ENCODE peak calls at places on chromosomes 16 and 17, in six cellular contexts. D is foreskin fibroblast; A is fibroblast of villous mesenchyme; O is hepatic stellate cell; N is neural crest cell; W is activated CD4-positive, alpha-beta T cell treated with anti-CD3 and anti-CD28 coated beads, Interleukin-2, amount 50 U/mL, for 4 hours. G is an unnamed sample.

GRCh38 chr16:28845173-28846079 is 722 bp downstream of the TUFM start:
- DNase-seq in D (no peak), A (peak; percentile 17), O (no peak), N (no peak), W (peak; percentile 39), G (no peak)

GRCh38 chr16:3268294-3268693 is 11.9 kb upstream of the MEFV start:
- DNase-seq in D (no peak), A (no peak), O (no peak), N (no peak), W (no peak), G (no peak)

GRCh38 chr17:60716766-60717165 is 39.1 kb downstream of the BCAS3 start:
- DNase-seq in D (no peak), A (no peak), O (no peak), N (no peak), W (no peak), G (no peak)

GRCh38 chr17:61188081-61188480 is 211.6 kb upstream of the TBX2 start:
- DNase-seq in D (no peak), A (no peak), O (no peak), N (no peak), W (no peak), G (no peak)

GRCh38 chr17:79671387-79671752 is 59.4 kb upstream of the ENPP7 start:
- DNase-seq in D (no peak), A (no peak), O (no peak), N (no peak), W (no peak), G (no peak)

GRCh38 chr17:40433551-40434384 is 9.5 kb upstream of the IGFBP4 start:
- DNase-seq in D (no peak), A (no peak), O (no peak), N (no peak), W (no peak), G (no peak)

GRCh38 chr16:78177927-78178326 is 78.5 kb downstream of the WWOX start:
- DNase-seq in D (no peak), A (peak; percentile 47), O (no peak), N (no peak), W (no peak), G (no peak)

GRCh38 chr16:56606071-56606687 is 2.2 kb upstream of the MT2A start:
- DNase-seq in D (peak; percentile 84), A (no peak), O (peak; percentile 53), N (no peak), W (no peak), G (no peak)

GRCh38 chr16:89410794-89411309 is 79.5 kb downstream of the ANKRD11 start:
- DNase-seq in D (peak; percentile 88), A (peak; percentile 91), O (peak; percentile 90), N (no peak), W (no peak), G (no peak)

GRCh38 chr17:8904201-8904600 is 36.7 kb upstream of the PIK3R6 start:
- DNase-seq in D (no peak), A (no peak), O (no peak), N (no peak), W (no peak), G (no peak)

GRCh38 chr17:30599424-30600061 is 122.3 kb downstream of the GOSR1 start:
- DNase-seq in D (no peak), A (no peak), O (no peak), N (no peak), W (no peak), G (no peak)

GRCh38 chr17:75271233-75271954 is 363 bp upstream of the MIF4GD start:
- DNase-seq in D (peak; percentile 25), A (peak; percentile 66), O (peak; percentile 92), N (peak; percentile 79), W (peak; percentile 81), G (peak; percentile 85)

GRCh38 chr16:23903001-23903414 is 67.2 kb downstream of the PRKCB start:
- DNase-seq in D (no peak), A (peak; percentile 0), O (no peak), N (no peak), W (no peak), G (no peak)

GRCh38 chr16:81261049-81261648 is 22.7 kb downstream of the BCO1 start:
- DNase-seq in D (no peak), A (peak; percentile 21), O (no peak), N (no peak), W (no peak), G (no peak)

GRCh38 chr17:64780096-64781012 is 118.2 kb upstream of the SMURF2 start:
- DNase-seq in D (no peak), A (no peak), O (peak; percentile 60), N (no peak), W (peak; percentile 74), G (peak; percentile 71)